ENCODE peak calls at places on chromosomes 13 and 19, in eight cellular contexts. Z is NCI-H1048; G is iPS DF 19.7; H is stimulated activated CD4-positive, alpha-beta T cell treated with anti-CD3 and anti-CD28 coated beads, Interleukin-4, amount 100 ng/mL, for 24 hours; U is nephron progenitor cell; N is CD4-positive, alpha-beta T cell; M is NCI-H345; K is activated CD8-positive, alpha-beta memory T cell treated with anti-CD3 and anti-CD28 coated beads, Interleukin-2, amount 10 ng/mL, durations not matched to agents 7 days and 5 days. T is an unnamed sample.

GRCh38 chr13:74246398-74246975 is 112.3 kb upstream of the KLF12 start:
- DNase-seq in Z (no peak), G (no peak), H (peak), U (no peak), N (no peak), M (no peak), K (no peak), T (no peak)

GRCh38 chr19:35322014-35322413 is 7.0 kb upstream of the CD22 start:
- DNase-seq in Z (no peak), G (no peak), H (no peak), U (no peak), N (no peak), M (no peak), K (no peak), T (no peak)

GRCh38 chr13:43835701-43836100 is 43.8 kb downstream of the CCDC122 start:
- DNase-seq in Z (no peak), G (no peak), H (no peak), U (no peak), N (no peak), M (no peak), K (no peak), T (no peak)

GRCh38 chr13:44312898-44313551 is 60.6 kb upstream of the SERP2 start:
- DNase-seq in Z (no peak), G (no peak), H (peak), U (no peak), N (no peak), M (no peak), K (no peak), T (no peak)

GRCh38 chr19:8251025-8251472 is 41.9 kb downstream of the CERS4 start:
- DNase-seq in Z (no peak), G (no peak), H (no peak), U (no peak), N (no peak), M (no peak), K (no peak), T (no peak)

GRCh38 chr19:11244846-11245589 is 5.6 kb downstream of the ANGPTL8 start:
- DNase-seq in Z (no peak), G (no peak), H (no peak), U (no peak), N (no peak), M (no peak), K (no peak), T (no peak)

GRCh38 chr13:109989155-109989554 is 202.8 kb upstream of the IRS2 start:
- DNase-seq in Z (no peak), G (no peak), H (no peak), U (no peak), N (no peak), M (no peak), K (no peak), T (no peak)

GRCh38 chr19:49488863-49489537 is 1.6 kb downstream of the RPL13A start:
- DNase-seq in Z (no peak), G (no peak), H (no peak), U (no peak), N (no peak), M (no peak), K (no peak), T (no peak)

GRCh38 chr13:99208845-99209527 is 8.3 kb downstream of the UBAC2 start:
- DNase-seq in Z (no peak), G (no peak), H (no peak), U (no peak), N (no peak), M (no peak), K (no peak), T (peak)

GRCh38 chr13:110592670-110593069 is 22.7 kb upstream of the NAXD start:
- DNase-seq in Z (no peak), G (no peak), H (no peak), U (no peak), N (no peak), M (no peak), K (no peak), T (no peak)

GRCh38 chr13:90591260-90591926 is 756.1 kb upstream of the MIR17HG start:
- DNase-seq in Z (no peak), G (no peak), H (no peak), U (no peak), N (no peak), M (no peak), K (no peak), T (no peak)